ENCODE peak calls at places on chromosomes 11 and 22, in eight cellular contexts. O is left ventricle myocardium inferior, G is epithelial cell of esophagus, K is tibial artery, T is mammary epithelial cell, R is Calu3, Q is PC-3, B is AG09319. V is an unnamed sample.

GRCh38 chr11:112477929-112478317 is 217.3 kb upstream of the PLET1 start:
- DNase-seq in Q (peak), K (no peak), O (no peak), G (peak), R (no peak), B (no peak), T (peak), V (no peak)

GRCh38 chr11:119995730-119996491 is 142.0 kb downstream of the TRIM29 start:
- DNase-seq in O (no peak), G (no peak), Q (no peak), B (no peak), K (no peak), R (no peak), T (peak), V (no peak)

GRCh38 chr22:31286360-31287255 is 5.7 kb downstream of the PIK3IP1 start:
- DNase-seq in O (no peak), K (peak), G (no peak), R (no peak), T (no peak), Q (no peak), B (no peak), V (peak)

GRCh38 chr11:40280161-40281054 is 1179.0 kb downstream of the LRRC4C start:
- DNase-seq in Q (no peak), O (peak), G (no peak), K (peak), T (no peak), B (no peak), R (no peak), V (no peak)

GRCh38 chr11:127106142-127106541 is 105.6 kb upstream of the KIRREL3 start:
- DNase-seq in G (peak), T (no peak), K (no peak), O (no peak), R (peak), Q (no peak), B (no peak), V (no peak)

GRCh38 chr11:19079643-19080440 is 19.3 kb upstream of the MRGPRX2 start:
- DNase-seq in K (no peak), G (peak), T (peak), B (peak), R (peak), Q (peak), O (no peak), V (no peak)

GRCh38 chr22:39598017-39598965 is 27.7 kb downstream of the CACNA1I start:
- DNase-seq in R (peak), B (no peak), Q (peak), G (peak), O (no peak), T (peak), K (no peak), V (peak)

GRCh38 chr22:20494978-20495860 is at the start of gene KLHL22:
- DNase-seq in R (peak), Q (peak), O (no peak), G (peak), B (no peak), K (peak), T (peak), V (no peak)

GRCh38 chr22:27635852-27636251 is 165.7 kb downstream of the MN1 start:
- DNase-seq in O (no peak), B (no peak), T (no peak), R (no peak), K (no peak), G (no peak), Q (no peak), V (no peak)

GRCh38 chr22:41636467-41636866 is 15.4 kb downstream of the XRCC6 start:
- DNase-seq in G (peak), R (no peak), B (no peak), O (peak), K (no peak), T (peak), Q (peak), V (no peak)

GRCh38 chr22:22085702-22086500 is 103.3 kb upstream of the TOP3B start:
- DNase-seq in T (peak), B (no peak), K (no peak), G (peak), O (no peak), Q (peak), R (peak), V (no peak)

GRCh38 chr11:66936326-66936725 is 21.9 kb downstream of the PC start:
- DNase-seq in O (no peak), B (peak), K (no peak), T (peak), Q (no peak), G (peak), R (no peak), V (no peak)

GRCh38 chr22:26648011-26648497 is 9.3 kb upstream of the MIAT start:
- DNase-seq in K (no peak), G (no peak), B (no peak), Q (no peak), R (no peak), O (no peak), T (no peak), V (no peak)

GRCh38 chr11:59243633-59244032 is 30.9 kb upstream of the MPEG1 start:
- DNase-seq in G (no peak), R (no peak), B (no peak), Q (peak), T (no peak), O (no peak), K (no peak), V (no peak)

GRCh38 chr11:5237384-5237783 is 3.1 kb upstream of the HBD start:
- DNase-seq in T (no peak), O (no peak), B (no peak), Q (no peak), R (no peak), K (no peak), G (no peak), V (no peak)

GRCh38 chr11:5235364-5236095 is 1.2 kb upstream of the HBD start:
- DNase-seq in T (no peak), O (no peak), Q (no peak), R (no peak), G (no peak), K (no peak), B (no peak), V (no peak)

GRCh38 chr11:5233268-5233667 is 1.0 kb downstream of the HBD start:
- DNase-seq in T (no peak), R (no peak), O (no peak), Q (no peak), G (no peak), K (no peak), B (no peak), V (no peak)

GRCh38 chr11:5232150-5232549 is 2.1 kb downstream of the HBD start:
- DNase-seq in O (no peak), Q (no peak), G (no peak), K (no peak), T (no peak), R (no peak), B (no peak), V (no peak)

GRCh38 chr11:5234390-5234834 is at the start of gene HBD:
- DNase-seq in T (peak), Q (no peak), R (no peak), G (no peak), K (no peak), B (no peak), O (no peak), V (no peak)
- TF ChIP-seq CTCF in T (no peak), Q (no peak), R (no peak), G (no peak), K (no peak), B (no peak), O (no peak), V (no peak)

GRCh38 chr11:61625525-61625924 is 44.6 kb upstream of the SYT7 start:
- DNase-seq in Q (no peak), K (no peak), B (no peak), O (no peak), R (no peak), T (no peak), G (no peak), V (no peak)

GRCh38 chr11:61630104-61630503 is 49.2 kb upstream of the SYT7 start:
- DNase-seq in O (no peak), Q (no peak), B (no peak), T (no peak), R (no peak), G (no peak), K (no peak), V (no peak)

GRCh38 chr11:61629082-61629481 is 48.2 kb upstream of the SYT7 start:
- DNase-seq in T (no peak), K (no peak), Q (no peak), B (no peak), G (no peak), O (no peak), R (no peak), V (no peak)

GRCh38 chr11:61626580-61627380 is 45.9 kb upstream of the SYT7 start:
- DNase-seq in Q (peak), T (peak), G (peak), B (no peak), R (peak), K (no peak), O (peak), V (no peak)

GRCh38 chr11:61627831-61628753 is 47.2 kb upstream of the SYT7 start:
- DNase-seq in K (peak), B (peak), G (peak), O (peak), Q (peak), R (peak), T (peak), V (peak)
- TF ChIP-seq CTCF in K (peak), B (peak), G (peak), O (peak), Q (peak), R (peak), T (peak), V (peak)

GRCh38 chr22:46308283-46308988 is 11.8 kb downstream of the GTSE1 start:
- DNase-seq in B (no peak), K (no peak), O (no peak), R (no peak), Q (no peak), T (no peak), G (peak), V (no peak)

GRCh38 chr22:46312056-46312455 is 15.4 kb downstream of the GTSE1 start:
- DNase-seq in K (no peak), G (no peak), B (no peak), T (no peak), R (no peak), O (no peak), Q (no peak), V (no peak)

GRCh38 chr22:46309526-46310085 is 12.9 kb downstream of the GTSE1 start:
- DNase-seq in Q (no peak), G (no peak), T (no peak), O (peak), R (no peak), K (no peak), B (no peak), V (no peak)
- TF ChIP-seq CTCF in Q (no peak), G (no peak), T (no peak), O (no peak), R (no peak), K (no peak), B (no peak), V (no peak)

DNA sequence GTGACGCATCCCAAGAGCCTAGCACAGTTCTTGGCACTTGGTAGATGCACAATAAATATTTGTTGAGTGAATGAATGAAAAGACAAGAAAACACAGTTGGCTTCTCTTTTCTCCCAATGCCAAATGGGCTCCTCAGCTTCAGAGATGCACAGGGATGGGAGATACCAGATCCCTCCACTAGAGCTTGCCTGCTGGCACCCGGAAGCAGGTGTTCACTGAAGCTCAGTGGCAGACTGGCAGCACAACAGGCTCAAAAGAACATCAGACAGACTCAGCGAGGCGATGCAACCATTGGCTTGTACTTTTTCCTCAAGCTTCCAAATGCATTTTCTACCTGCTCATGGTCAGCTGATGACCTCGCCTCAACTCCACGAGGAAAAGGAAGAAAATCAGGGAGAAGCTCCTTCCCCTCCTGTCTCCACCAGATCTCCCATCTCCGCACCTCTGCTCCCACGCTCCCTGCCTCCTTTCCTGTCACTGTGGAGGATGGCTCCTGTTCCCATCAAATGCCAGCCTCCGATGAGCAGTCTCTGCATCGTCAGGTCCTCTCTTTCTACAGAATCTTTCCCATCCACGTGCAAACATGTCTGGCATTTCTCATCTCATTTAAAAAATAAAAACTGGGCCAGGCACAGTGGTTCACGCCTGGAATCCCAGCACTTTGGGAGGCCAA is 5.8 kb downstream of the RAPSN start:
- DNase-seq in K (no peak), B (no peak), R (no peak), Q (no peak), O (no peak), T (no peak), G (no peak), V (no peak)
- TF ChIP-seq CTCF in K (no peak), B (no peak), R (no peak), Q (no peak), O (no peak), T (no peak), G (peak), V (no peak)

V was measured in natural killer cell.